ENCODE peak calls at places on chromosomes 16 and 17, in five cellular contexts. One of them, this sample, is unnamed.
A peak's percentile ranks its signal among the peaks of the same experiment; 100 is the strongest.

GRCh38 chr16:15780805-15781204 is 76.0 kb downstream of the MYH11 start:
- DNase-seq in adrenal gland: no peak
- DNase-seq in breast epithelium: no peak
- DNase-seq in IMR-90: no peak
- DNase-seq in heart right ventricle: no peak
- DNase-seq in this sample: no peak

GRCh38 chr17:28944862-28945741 is 6.2 kb downstream of the PHF12 start:
- DNase-seq in IMR-90: peak; percentile 54
- DNase-seq in breast epithelium: no peak
- DNase-seq in adrenal gland: no peak
- DNase-seq in heart right ventricle: no peak
- DNase-seq in this sample: peak; percentile 27

GRCh38 chr17:2926019-2926650 is 129.9 kb downstream of the RAP1GAP2 start:
- DNase-seq in adrenal gland: no peak
- DNase-seq in heart right ventricle: no peak
- DNase-seq in breast epithelium: peak; percentile 79
- DNase-seq in IMR-90: peak; percentile 57
- DNase-seq in this sample: no peak

GRCh38 chr16:1054660-1055556 is 17.6 kb upstream of the SSTR5 start:
- DNase-seq in breast epithelium: no peak
- DNase-seq in adrenal gland: peak; percentile 72
- DNase-seq in heart right ventricle: peak; percentile 59
- DNase-seq in IMR-90: peak; percentile 29
- DNase-seq in this sample: peak; percentile 67

GRCh38 chr16:71672125-71672524 is 46.1 kb downstream of the MARVELD3 start:
- DNase-seq in heart right ventricle: no peak
- DNase-seq in adrenal gland: no peak
- DNase-seq in breast epithelium: no peak
- DNase-seq in IMR-90: no peak
- DNase-seq in this sample: no peak

GRCh38 chr17:53619025-53619424 is 203.7 kb upstream of the KIF2B start:
- DNase-seq in IMR-90: no peak
- DNase-seq in breast epithelium: no peak
- DNase-seq in heart right ventricle: no peak
- DNase-seq in adrenal gland: no peak
- DNase-seq in this sample: no peak

GRCh38 chr17:74730491-74731346 is 6.3 kb upstream of the RAB37 start:
- DNase-seq in IMR-90: no peak
- DNase-seq in breast epithelium: no peak
- DNase-seq in heart right ventricle: no peak
- DNase-seq in adrenal gland: no peak
- DNase-seq in this sample: no peak

GRCh38 chr17:9237661-9238301 is 216.5 kb downstream of the NTN1 start:
- DNase-seq in IMR-90: no peak
- DNase-seq in adrenal gland: no peak
- DNase-seq in breast epithelium: no peak
- DNase-seq in heart right ventricle: no peak
- DNase-seq in this sample: no peak

GRCh38 chr17:72691017-72691416 is 401.5 kb downstream of the SLC39A11 start:
- DNase-seq in breast epithelium: no peak
- DNase-seq in heart right ventricle: no peak
- DNase-seq in adrenal gland: no peak
- DNase-seq in IMR-90: peak; percentile 53
- DNase-seq in this sample: no peak

GRCh38 chr17:50946891-50947843 is 81.0 kb upstream of the TOB1 start:
- DNase-seq in heart right ventricle: no peak
- DNase-seq in breast epithelium: no peak
- DNase-seq in IMR-90: no peak
- DNase-seq in adrenal gland: peak; percentile 44
- DNase-seq in this sample: no peak

GRCh38 chr17:6070280-6070894 is at the start of gene WSCD1:
- DNase-seq in breast epithelium: no peak
- DNase-seq in adrenal gland: peak; percentile 45
- DNase-seq in heart right ventricle: no peak
- DNase-seq in IMR-90: no peak
- DNase-seq in this sample: peak; percentile 80

DNA sequence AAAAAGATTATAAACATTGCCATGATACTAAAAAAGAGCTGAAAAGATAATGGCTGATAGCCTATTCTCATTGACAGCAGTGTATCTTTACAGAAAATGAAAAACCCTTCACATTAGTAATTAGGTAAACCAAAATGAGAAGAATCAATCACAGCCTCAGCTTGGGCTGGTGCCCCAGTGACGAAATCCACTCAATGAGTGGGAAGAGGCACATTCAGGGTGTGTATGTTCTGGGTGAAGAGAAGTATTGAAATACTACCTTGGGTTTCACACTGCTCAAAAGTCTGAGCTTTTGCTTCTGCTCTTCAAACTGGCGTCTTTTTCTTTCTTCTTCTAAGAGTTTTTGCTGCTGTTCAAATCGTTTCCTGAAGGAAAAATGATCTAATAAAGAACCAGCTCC is 24.2 kb downstream of the SYNRG start:
- DNase-seq in IMR-90: no peak
- DNase-seq in heart right ventricle: no peak
- DNase-seq in adrenal gland: no peak
- DNase-seq in breast epithelium: no peak
- DNase-seq in this sample: no peak
- TF ChIP-seq CTCF in IMR-90: no peak
- TF ChIP-seq CTCF in heart right ventricle: no peak
- TF ChIP-seq CTCF in adrenal gland: no peak
- TF ChIP-seq CTCF in breast epithelium: no peak
- TF ChIP-seq CTCF in this sample: no peak

GRCh38 chr16:89689142-89689541 is 2.7 kb downstream of the CDK10 start:
- DNase-seq in adrenal gland: no peak
- DNase-seq in heart right ventricle: no peak
- DNase-seq in breast epithelium: no peak
- DNase-seq in IMR-90: no peak
- DNase-seq in this sample: no peak

GRCh38 chr16:89688395-89688794 is 1.9 kb downstream of the CDK10 start:
- DNase-seq in heart right ventricle: no peak
- DNase-seq in IMR-90: no peak
- DNase-seq in breast epithelium: no peak
- DNase-seq in adrenal gland: no peak
- DNase-seq in this sample: no peak

GRCh38 chr16:89691986-89692569 is 5.6 kb downstream of the CDK10 start:
- DNase-seq in heart right ventricle: no peak
- DNase-seq in breast epithelium: no peak
- DNase-seq in adrenal gland: no peak
- DNase-seq in IMR-90: no peak
- DNase-seq in this sample: no peak

GRCh38 chr16:89691231-89691985 is 4.9 kb downstream of the CDK10 start:
- DNase-seq in adrenal gland: no peak
- DNase-seq in IMR-90: no peak
- DNase-seq in heart right ventricle: no peak
- DNase-seq in breast epithelium: no peak
- DNase-seq in this sample: no peak

GRCh38 chr16:89690392-89690901 is 4.0 kb downstream of the CDK10 start:
- DNase-seq in heart right ventricle: no peak
- DNase-seq in IMR-90: no peak
- DNase-seq in adrenal gland: no peak
- DNase-seq in breast epithelium: no peak
- DNase-seq in this sample: no peak
- H3K4me3 ChIP-seq in heart right ventricle: no peak overlapping the region
- H3K4me3 ChIP-seq in IMR-90: no peak overlapping the region
- H3K4me3 ChIP-seq in adrenal gland: no peak overlapping the region
- H3K4me3 ChIP-seq in breast epithelium: no peak overlapping the region
- H3K4me3 ChIP-seq in this sample: no peak overlapping the region

GRCh38 chr16:67173808-67174705 is 3.7 kb downstream of the NOL3 start:
- DNase-seq in IMR-90: peak; percentile 76
- DNase-seq in breast epithelium: peak; percentile 86
- DNase-seq in heart right ventricle: peak; percentile 82
- DNase-seq in adrenal gland: peak; percentile 97
- DNase-seq in this sample: peak; percentile 87
- TF ChIP-seq CTCF in IMR-90: peak; percentile 38
- TF ChIP-seq CTCF in breast epithelium: peak; percentile 13
- TF ChIP-seq CTCF in heart right ventricle: no peak
- TF ChIP-seq CTCF in adrenal gland: no peak
- TF ChIP-seq CTCF in this sample: peak; percentile 34

DNA sequence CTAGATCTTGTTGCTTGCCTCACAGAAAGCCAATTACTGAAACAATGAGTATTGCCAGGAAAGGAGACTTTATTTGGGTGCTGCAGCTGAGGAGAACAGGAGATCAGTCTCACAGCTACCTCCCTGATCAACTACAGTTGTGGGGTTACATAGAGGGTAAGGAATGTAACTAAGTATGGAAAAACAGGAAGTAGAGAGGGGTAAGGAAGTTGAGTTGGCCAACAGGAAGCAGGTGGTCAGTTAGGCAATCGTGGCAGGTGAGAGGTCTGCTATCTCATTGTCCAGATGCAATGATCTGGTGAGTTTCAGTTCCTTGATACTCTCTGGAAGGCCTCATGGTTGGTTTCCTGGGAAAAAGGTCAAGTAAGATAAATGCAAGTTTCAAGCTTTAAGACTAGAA is 333.1 kb upstream of the GOT2 start:
- DNase-seq in adrenal gland: peak; percentile 15
- DNase-seq in heart right ventricle: peak; percentile 5
- DNase-seq in breast epithelium: no peak
- DNase-seq in IMR-90: peak; percentile 13
- DNase-seq in this sample: no peak
- H3K4me3 ChIP-seq in adrenal gland: no peak overlapping the region
- H3K4me3 ChIP-seq in heart right ventricle: no peak overlapping the region
- H3K4me3 ChIP-seq in breast epithelium: no peak overlapping the region
- H3K4me3 ChIP-seq in IMR-90: no peak overlapping the region
- H3K4me3 ChIP-seq in this sample: no peak overlapping the region

DNA sequence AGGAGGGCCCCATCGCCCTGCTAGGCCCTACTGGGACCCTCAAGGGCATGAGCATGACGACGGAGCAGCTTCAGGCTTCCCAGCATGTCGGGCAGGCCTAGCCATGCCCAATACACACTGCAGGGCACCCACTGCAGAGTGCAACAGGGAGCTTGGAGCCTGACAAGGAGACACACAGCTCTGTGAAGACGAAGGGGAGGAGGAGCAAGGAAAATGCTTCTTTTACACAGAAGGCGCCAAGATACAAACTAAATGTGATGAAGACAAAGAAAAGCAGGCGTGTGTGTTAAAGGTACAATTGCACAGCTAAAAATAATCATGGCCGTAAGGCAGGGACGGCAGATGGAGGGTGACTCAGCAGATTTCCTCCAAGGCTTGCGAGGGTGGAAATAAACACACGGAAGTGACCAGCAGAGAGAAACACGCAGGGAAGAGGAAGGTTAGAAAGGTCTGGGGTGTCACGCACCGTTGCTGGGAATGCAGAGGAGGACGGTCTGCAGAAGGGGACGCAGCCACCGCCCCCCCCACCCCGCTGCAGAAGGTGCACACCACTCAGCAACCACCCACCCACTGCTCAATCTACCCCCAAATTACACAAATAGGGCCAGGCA is 108.5 kb downstream of the ZNF778 start:
- DNase-seq in breast epithelium: no peak
- DNase-seq in adrenal gland: peak; percentile 81
- DNase-seq in IMR-90: peak; percentile 93
- DNase-seq in heart right ventricle: peak; percentile 82
- DNase-seq in this sample: peak; percentile 76
- TF ChIP-seq CTCF in breast epithelium: no peak
- TF ChIP-seq CTCF in adrenal gland: no peak
- TF ChIP-seq CTCF in IMR-90: no peak
- TF ChIP-seq CTCF in heart right ventricle: no peak
- TF ChIP-seq CTCF in this sample: no peak